ENCODE peak calls at places on chromosomes 6 and 20, in nine cellular contexts. One of them, this sample, is unnamed.

GRCh38 chr6:167096991-167097390 is 25.9 kb upstream of the CCR6 start:
- DNase-seq in lung: no peak
- DNase-seq in Panc1: no peak
- DNase-seq in AG04450: no peak
- DNase-seq in HL-60: no peak
- DNase-seq in cardiac muscle cell: no peak
- DNase-seq in PC-9: no peak
- DNase-seq in spleen: no peak
- DNase-seq in stomach: no peak
- DNase-seq in this sample: peak; percentile 45

GRCh38 chr20:21981607-21982344 is 276.3 kb downstream of the PAX1 start:
- DNase-seq in stomach: no peak
- DNase-seq in Panc1: no peak
- DNase-seq in cardiac muscle cell: no peak
- DNase-seq in HL-60: no peak
- DNase-seq in PC-9: no peak
- DNase-seq in AG04450: no peak
- DNase-seq in spleen: no peak
- DNase-seq in lung: no peak
- DNase-seq in this sample: no peak

GRCh38 chr6:89792881-89793280 is 26.7 kb downstream of the MDN1 start:
- DNase-seq in Panc1: peak; percentile 13
- DNase-seq in lung: no peak
- DNase-seq in stomach: no peak
- DNase-seq in cardiac muscle cell: peak; percentile 23
- DNase-seq in spleen: no peak
- DNase-seq in AG04450: no peak
- DNase-seq in HL-60: peak; percentile 36
- DNase-seq in PC-9: no peak
- DNase-seq in this sample: no peak

GRCh38 chr6:9511157-9511556 is 903.7 kb downstream of the TFAP2A start:
- DNase-seq in stomach: no peak
- DNase-seq in HL-60: no peak
- DNase-seq in lung: no peak
- DNase-seq in AG04450: no peak
- DNase-seq in Panc1: no peak
- DNase-seq in PC-9: no peak
- DNase-seq in spleen: no peak
- DNase-seq in cardiac muscle cell: no peak
- DNase-seq in this sample: no peak

GRCh38 chr20:8254911-8255582 is 123.0 kb downstream of the PLCB1 start:
- DNase-seq in Panc1: no peak
- DNase-seq in HL-60: no peak
- DNase-seq in AG04450: peak; percentile 42
- DNase-seq in cardiac muscle cell: no peak
- DNase-seq in lung: no peak
- DNase-seq in spleen: no peak
- DNase-seq in PC-9: no peak
- DNase-seq in stomach: no peak
- DNase-seq in this sample: no peak

GRCh38 chr6:11149551-11149950 is 38.0 kb upstream of the ERVFRD-1 start:
- DNase-seq in PC-9: no peak
- DNase-seq in cardiac muscle cell: no peak
- DNase-seq in AG04450: no peak
- DNase-seq in Panc1: no peak
- DNase-seq in HL-60: no peak
- DNase-seq in stomach: no peak
- DNase-seq in lung: no peak
- DNase-seq in spleen: no peak
- DNase-seq in this sample: no peak

GRCh38 chr6:38272222-38272621 is 367.5 kb downstream of the BTBD9 start:
- DNase-seq in spleen: no peak
- DNase-seq in stomach: no peak
- DNase-seq in cardiac muscle cell: no peak
- DNase-seq in lung: no peak
- DNase-seq in Panc1: no peak
- DNase-seq in HL-60: no peak
- DNase-seq in AG04450: no peak
- DNase-seq in PC-9: no peak
- DNase-seq in this sample: no peak

GRCh38 chr6:5135783-5136376 is 50.7 kb downstream of the PPP1R3G start:
- DNase-seq in stomach: no peak
- DNase-seq in HL-60: peak; percentile 54
- DNase-seq in cardiac muscle cell: no peak
- DNase-seq in lung: no peak
- DNase-seq in AG04450: no peak
- DNase-seq in spleen: no peak
- DNase-seq in Panc1: no peak
- DNase-seq in PC-9: no peak
- DNase-seq in this sample: no peak

DNA sequence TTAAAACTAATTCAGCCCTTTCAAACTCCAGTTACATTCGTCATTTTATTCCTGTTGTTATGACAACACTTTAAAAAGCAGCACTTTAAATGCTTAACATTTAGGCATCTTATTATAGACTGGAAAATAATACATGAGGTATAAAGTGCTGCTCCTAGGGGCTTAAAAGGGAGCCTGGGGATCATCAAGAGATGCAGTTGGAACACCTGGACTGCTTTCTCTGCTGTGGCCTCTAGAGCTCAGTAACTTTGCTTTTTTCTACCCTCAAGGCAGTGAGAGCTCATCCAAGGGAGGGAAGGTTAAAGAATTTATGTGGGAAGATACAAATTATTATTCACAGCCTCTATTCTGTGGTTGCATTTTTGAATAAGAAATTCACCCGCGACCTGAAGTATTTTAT is 46.8 kb downstream of the RIPOR2 start:
- DNase-seq in PC-9: no peak
- DNase-seq in lung: no peak
- DNase-seq in spleen: no peak
- DNase-seq in AG04450: no peak
- DNase-seq in HL-60: no peak
- DNase-seq in cardiac muscle cell: no peak
- DNase-seq in stomach: no peak
- DNase-seq in Panc1: no peak
- DNase-seq in this sample: no peak
- H3K27ac ChIP-seq in PC-9: no peak overlapping the region
- H3K27ac ChIP-seq in lung: no peak overlapping the region
- H3K27ac ChIP-seq in spleen: no peak overlapping the region
- H3K27ac ChIP-seq in AG04450: no peak overlapping the region
- H3K27ac ChIP-seq in HL-60: no peak overlapping the region
- H3K27ac ChIP-seq in cardiac muscle cell: no peak overlapping the region
- H3K27ac ChIP-seq in stomach: no peak overlapping the region
- H3K27ac ChIP-seq in Panc1: no peak overlapping the region
- H3K27ac ChIP-seq in this sample: no peak overlapping the region

DNA sequence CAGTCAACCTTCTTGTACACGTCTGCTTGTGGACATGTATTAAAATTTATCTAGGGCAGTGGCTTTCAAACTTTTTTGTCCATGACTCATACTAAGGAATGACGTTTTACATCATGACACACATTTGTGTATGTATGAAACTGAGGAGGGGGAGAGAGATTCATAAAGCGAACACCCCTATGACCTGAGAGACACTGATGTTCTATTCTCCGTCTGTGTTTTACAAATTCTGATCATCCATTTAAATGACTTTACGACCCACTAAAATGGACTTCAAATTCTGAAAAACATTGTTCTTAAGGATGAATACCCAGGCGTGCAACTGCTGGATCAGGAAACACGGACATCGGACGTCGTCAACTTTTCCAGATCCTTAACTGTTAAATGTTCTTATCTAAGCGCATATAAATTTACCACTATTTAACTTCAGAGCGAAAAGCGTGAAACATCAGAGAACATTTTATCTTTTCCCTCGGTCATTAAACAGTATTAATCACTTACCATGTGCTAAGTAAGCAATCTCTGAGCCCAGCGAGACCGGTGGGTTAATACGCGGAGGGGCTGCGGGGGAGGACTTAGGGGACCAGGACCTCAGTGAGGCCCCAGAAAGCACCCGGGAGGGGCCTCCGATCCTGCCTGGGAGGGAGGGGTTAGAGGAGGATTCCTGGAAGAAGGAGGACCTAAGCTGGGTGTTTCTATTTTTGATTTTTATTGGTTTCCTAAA is 1.2 kb downstream of the PLAGL1 start:
- DNase-seq in stomach: no peak
- DNase-seq in AG04450: no peak
- DNase-seq in PC-9: no peak
- DNase-seq in lung: no peak
- DNase-seq in spleen: no peak
- DNase-seq in cardiac muscle cell: no peak
- DNase-seq in HL-60: no peak
- DNase-seq in Panc1: no peak
- DNase-seq in this sample: no peak
- H3K4me3 ChIP-seq in stomach: peak overlapping the region; percentile 65
- H3K4me3 ChIP-seq in AG04450: peak overlapping the region; percentile 60
- H3K4me3 ChIP-seq in PC-9: peak overlapping the region; percentile 61
- H3K4me3 ChIP-seq in lung: peak overlapping the region; percentile 54
- H3K4me3 ChIP-seq in spleen: peak overlapping the region; percentile 60
- H3K4me3 ChIP-seq in cardiac muscle cell: peak overlapping the region; percentile 64
- H3K4me3 ChIP-seq in HL-60: peak overlapping the region; percentile 48
- H3K4me3 ChIP-seq in Panc1: peak overlapping the region; percentile 56
- H3K4me3 ChIP-seq in this sample: peak overlapping the region; percentile 65

GRCh38 chr6:103273048-103273447 is 1586.7 kb downstream of the HACE1 start:
- DNase-seq in AG04450: no peak
- DNase-seq in PC-9: no peak
- DNase-seq in stomach: no peak
- DNase-seq in lung: no peak
- DNase-seq in HL-60: peak; percentile 1
- DNase-seq in Panc1: peak; percentile 7
- DNase-seq in spleen: no peak
- DNase-seq in cardiac muscle cell: peak; percentile 62
- DNase-seq in this sample: no peak
- TF ChIP-seq CTCF in AG04450: no peak
- TF ChIP-seq CTCF in PC-9: peak; percentile 52
- TF ChIP-seq CTCF in stomach: no peak
- TF ChIP-seq CTCF in lung: no peak
- TF ChIP-seq CTCF in HL-60: no peak
- TF ChIP-seq CTCF in Panc1: peak; percentile 48
- TF ChIP-seq CTCF in spleen: no peak
- TF ChIP-seq CTCF in cardiac muscle cell: no peak
- TF ChIP-seq CTCF in this sample: no peak

GRCh38 chr6:108582618-108583017 is 21.9 kb downstream of the FOXO3 start:
- DNase-seq in PC-9: no peak
- DNase-seq in AG04450: no peak
- DNase-seq in stomach: no peak
- DNase-seq in spleen: no peak
- DNase-seq in cardiac muscle cell: no peak
- DNase-seq in HL-60: no peak
- DNase-seq in lung: no peak
- DNase-seq in Panc1: no peak
- DNase-seq in this sample: no peak
- H3K27ac ChIP-seq in PC-9: peak overlapping the region; percentile 70
- H3K27ac ChIP-seq in AG04450: no peak overlapping the region
- H3K27ac ChIP-seq in stomach: peak overlapping the region; percentile 70
- H3K27ac ChIP-seq in spleen: no peak overlapping the region
- H3K27ac ChIP-seq in cardiac muscle cell: no peak overlapping the region
- H3K27ac ChIP-seq in HL-60: no peak overlapping the region
- H3K27ac ChIP-seq in lung: no peak overlapping the region
- H3K27ac ChIP-seq in Panc1: no peak overlapping the region
- H3K27ac ChIP-seq in this sample: peak overlapping the region; percentile 77

GRCh38 chr20:32031007-32031958 is 20.8 kb upstream of the HCK start:
- DNase-seq in cardiac muscle cell: peak; percentile 88
- DNase-seq in PC-9: peak; percentile 75
- DNase-seq in Panc1: peak; percentile 71
- DNase-seq in spleen: peak; percentile 90
- DNase-seq in lung: peak; percentile 79
- DNase-seq in HL-60: no peak
- DNase-seq in AG04450: peak; percentile 39
- DNase-seq in stomach: peak; percentile 81
- DNase-seq in this sample: peak; percentile 94
- H3K4me3 ChIP-seq in cardiac muscle cell: peak overlapping the region; percentile 14
- H3K4me3 ChIP-seq in PC-9: no peak overlapping the region
- H3K4me3 ChIP-seq in Panc1: peak overlapping the region; percentile 38
- H3K4me3 ChIP-seq in spleen: peak overlapping the region; percentile 34
- H3K4me3 ChIP-seq in lung: no peak overlapping the region
- H3K4me3 ChIP-seq in HL-60: peak overlapping the region; percentile 35
- H3K4me3 ChIP-seq in AG04450: peak overlapping the region; percentile 25
- H3K4me3 ChIP-seq in stomach: peak overlapping the region; percentile 24
- H3K4me3 ChIP-seq in this sample: peak overlapping the region; percentile 22

DNA sequence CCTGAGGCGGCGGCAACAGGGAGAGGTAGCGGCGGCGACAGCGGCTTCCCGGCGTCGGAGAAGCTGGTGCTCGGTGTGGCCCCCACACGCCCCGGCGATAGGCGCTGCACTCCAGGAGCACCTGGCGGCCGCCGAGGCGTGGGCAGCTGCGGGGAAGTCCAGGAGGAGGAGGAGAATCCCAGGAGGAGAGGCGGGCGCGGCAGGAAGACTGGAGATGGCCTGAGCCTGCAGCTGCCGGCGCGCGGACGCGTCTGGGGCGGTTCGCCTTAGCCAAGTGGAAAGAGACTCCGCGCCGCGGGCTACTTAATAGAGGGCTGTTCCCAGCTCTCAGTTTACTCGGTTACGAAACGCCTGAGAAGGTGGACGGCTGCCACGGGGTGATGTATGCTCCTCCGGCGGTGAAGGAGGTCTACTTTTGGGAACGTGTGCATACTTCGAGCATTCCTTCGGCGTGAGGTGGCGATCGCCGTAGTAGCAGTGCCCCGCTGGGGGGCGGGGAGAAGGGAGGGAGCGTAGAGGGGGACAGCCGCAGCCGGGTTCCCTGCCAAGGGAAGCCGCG is at the start of gene COL12A1:
- DNase-seq in cardiac muscle cell: peak; percentile 71
- DNase-seq in spleen: peak; percentile 81
- DNase-seq in AG04450: peak; percentile 99
- DNase-seq in stomach: peak; percentile 80
- DNase-seq in lung: peak; percentile 94
- DNase-seq in PC-9: peak; percentile 92
- DNase-seq in Panc1: no peak
- DNase-seq in HL-60: no peak
- DNase-seq in this sample: peak; percentile 98
- TF ChIP-seq CTCF in cardiac muscle cell: no peak
- TF ChIP-seq CTCF in spleen: no peak
- TF ChIP-seq CTCF in AG04450: no peak
- TF ChIP-seq CTCF in stomach: no peak
- TF ChIP-seq CTCF in lung: no peak
- TF ChIP-seq CTCF in PC-9: no peak
- TF ChIP-seq CTCF in Panc1: no peak
- TF ChIP-seq CTCF in HL-60: no peak
- TF ChIP-seq CTCF in this sample: no peak

DNA sequence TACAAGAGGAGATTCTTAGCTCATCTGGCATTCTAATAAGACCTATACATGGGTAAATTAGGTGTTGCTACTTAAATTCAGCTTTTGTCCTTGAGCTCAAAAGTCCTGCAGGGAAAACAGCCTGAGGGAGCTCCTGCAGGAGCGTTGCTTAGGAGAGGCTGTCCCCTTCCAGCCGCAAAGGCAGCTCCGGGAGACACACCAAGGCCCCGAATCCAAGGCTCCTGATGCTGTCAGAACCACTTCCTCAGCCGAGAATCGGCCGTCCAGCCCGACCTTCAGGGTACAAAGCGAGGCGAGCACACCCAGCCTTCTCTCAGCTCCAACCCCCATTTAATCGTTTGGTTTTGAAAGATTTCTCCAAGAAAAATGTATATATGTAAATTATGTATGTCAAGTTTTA is 87.0 kb downstream of the DACT2 start:
- DNase-seq in stomach: no peak
- DNase-seq in cardiac muscle cell: no peak
- DNase-seq in HL-60: no peak
- DNase-seq in spleen: no peak
- DNase-seq in AG04450: no peak
- DNase-seq in Panc1: no peak
- DNase-seq in PC-9: no peak
- DNase-seq in lung: no peak
- DNase-seq in this sample: no peak
- H3K27ac ChIP-seq in stomach: no peak overlapping the region
- H3K27ac ChIP-seq in cardiac muscle cell: no peak overlapping the region
- H3K27ac ChIP-seq in HL-60: no peak overlapping the region
- H3K27ac ChIP-seq in spleen: no peak overlapping the region
- H3K27ac ChIP-seq in AG04450: no peak overlapping the region
- H3K27ac ChIP-seq in Panc1: no peak overlapping the region
- H3K27ac ChIP-seq in PC-9: no peak overlapping the region
- H3K27ac ChIP-seq in lung: no peak overlapping the region
- H3K27ac ChIP-seq in this sample: no peak overlapping the region